ENCODE peak calls at places on chromosomes 2 and 18, in five cellular contexts. P is HCT116; R is CD4-positive, alpha-beta T cell; I is cardiac muscle cell; E is MM.1S. C is an unnamed sample.

GRCh38 chr2:151637284-151637781 is 96.9 kb downstream of the NEB start:
- DNase-seq in P (no peak), R (peak; percentile 30), I (no peak), E (peak; percentile 88), C (no peak)

GRCh38 chr2:102116675-102117471 is 25.7 kb upstream of the IL1R1 start:
- DNase-seq in P (no peak), R (no peak), I (peak; percentile 72), E (no peak), C (no peak)

GRCh38 chr2:188316354-188316753 is 24.7 kb downstream of the GULP1 start:
- DNase-seq in P (no peak), R (no peak), I (no peak), E (no peak), C (no peak)

GRCh38 chr2:149219853-149220252 is 110.5 kb upstream of the LYPD6 start:
- DNase-seq in P (no peak), R (no peak), I (peak; percentile 2), E (no peak), C (no peak)

GRCh38 chr18:41862921-41863320 is 92.1 kb upstream of the PIK3C3 start:
- DNase-seq in P (no peak), R (no peak), I (no peak), E (no peak), C (no peak)

GRCh38 chr2:12412898-12413305 is 303.8 kb upstream of the TRIB2 start:
- DNase-seq in P (no peak), R (no peak), I (peak; percentile 59), E (peak; percentile 92), C (no peak)

GRCh38 chr18:54206447-54206846 is 18.0 kb downstream of the MBD2 start:
- DNase-seq in P (no peak), R (no peak), I (peak; percentile 21), E (no peak), C (no peak)

GRCh38 chr2:26471766-26472706 is 5.9 kb downstream of the OTOF start:
- DNase-seq in P (no peak), R (no peak), I (no peak), E (no peak), C (no peak)

GRCh38 chr2:233350708-233351107 is 3.6 kb upstream of the DGKD start:
- DNase-seq in P (peak; percentile 92), R (no peak), I (peak; percentile 76), E (no peak), C (peak; percentile 75)

GRCh38 chr18:29457316-29457715 is 1280.4 kb upstream of the CDH2 start:
- DNase-seq in P (peak; percentile 7), R (no peak), I (no peak), E (no peak), C (peak; percentile 49)

GRCh38 chr2:197571622-197572271 is 55.9 kb downstream of the MOB4 start:
- DNase-seq in P (no peak), R (no peak), I (peak; percentile 16), E (no peak), C (no peak)

GRCh38 chr2:33040541-33040940 is 93.8 kb downstream of the LTBP1 start:
- DNase-seq in P (no peak), R (no peak), I (no peak), E (no peak), C (no peak)

GRCh38 chr2:33038230-33038629 is 91.5 kb downstream of the LTBP1 start:
- DNase-seq in P (no peak), R (no peak), I (no peak), E (no peak), C (no peak)

GRCh38 chr2:33038799-33039198 is 92.0 kb downstream of the LTBP1 start:
- DNase-seq in P (no peak), R (no peak), I (no peak), E (no peak), C (no peak)

GRCh38 chr2:33042819-33043218 is 96.1 kb downstream of the LTBP1 start:
- DNase-seq in P (no peak), R (no peak), I (no peak), E (no peak), C (no peak)

GRCh38 chr2:33042226-33042625 is 95.5 kb downstream of the LTBP1 start:
- DNase-seq in P (no peak), R (no peak), I (no peak), E (no peak), C (no peak)
- H3K27ac ChIP-seq in P (no peak overlapping the region), R (no peak overlapping the region), I (peak overlapping the region; percentile 48), E (no peak overlapping the region), C (no peak overlapping the region)

GRCh38 chr2:223613017-223613950 is 11.1 kb upstream of the SCG2 start:
- DNase-seq in P (peak; percentile 89), R (no peak), I (peak; percentile 99), E (no peak), C (peak; percentile 68)

GRCh38 chr2:223614534-223614933 is 12.4 kb upstream of the SCG2 start:
- DNase-seq in P (no peak), R (no peak), I (no peak), E (no peak), C (no peak)

GRCh38 chr2:223618172-223619035 is 16.2 kb upstream of the SCG2 start:
- DNase-seq in P (no peak), R (no peak), I (no peak), E (no peak), C (no peak)

GRCh38 chr2:223611061-223611460 is 8.9 kb upstream of the SCG2 start:
- DNase-seq in P (no peak), R (no peak), I (no peak), E (no peak), C (no peak)

GRCh38 chr2:223612501-223612900 is 10.3 kb upstream of the SCG2 start:
- DNase-seq in P (no peak), R (no peak), I (no peak), E (no peak), C (no peak)
- H3K27ac ChIP-seq in P (peak overlapping the region; percentile 83), R (no peak overlapping the region), I (no peak overlapping the region), E (no peak overlapping the region), C (peak overlapping the region; percentile 14)

DNA sequence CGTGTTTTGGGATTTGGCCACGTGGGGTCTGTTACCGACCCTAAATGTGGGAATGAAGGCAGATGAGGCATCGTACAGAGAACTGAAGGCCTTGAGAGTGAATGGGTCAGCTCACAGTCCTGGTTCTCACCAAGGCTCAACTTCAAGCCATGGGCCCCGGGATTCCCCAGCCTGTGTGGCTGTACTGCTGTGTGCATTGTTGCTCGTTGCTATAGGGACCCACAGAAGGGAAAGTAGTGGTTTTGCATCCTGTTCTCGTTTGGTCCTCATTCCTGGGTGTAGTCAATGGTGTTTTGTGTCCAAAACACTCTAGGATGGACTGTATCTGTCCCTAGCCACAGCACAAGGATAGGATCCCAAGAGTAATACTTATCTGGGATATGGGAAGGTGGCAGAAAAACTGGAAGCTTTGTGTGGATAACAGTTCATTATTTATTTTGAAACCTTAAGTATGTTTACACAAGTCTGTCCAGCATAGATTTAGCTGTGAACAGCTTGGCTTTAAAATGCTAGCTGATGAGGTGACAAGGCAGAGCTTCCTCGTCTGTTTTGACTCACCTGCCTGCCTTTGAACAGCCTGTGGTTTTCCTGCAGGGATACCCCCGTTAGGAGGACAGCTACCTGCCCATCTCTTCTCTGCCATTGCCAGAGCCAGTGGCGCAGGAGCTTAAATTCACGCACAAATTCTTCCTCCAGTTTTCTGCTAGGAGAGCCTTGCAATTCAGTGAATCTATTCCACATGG is 85.0 kb downstream of the WDSUB1 start:
- DNase-seq in P (no peak), R (no peak), I (peak; percentile 40), E (peak; percentile 71), C (no peak)
- H3K27ac ChIP-seq in P (no peak overlapping the region), R (no peak overlapping the region), I (no peak overlapping the region), E (peak overlapping the region; percentile 11), C (no peak overlapping the region)

GRCh38 chr2:191402966-191403565 is 157.9 kb downstream of the MYO1B start:
- DNase-seq in P (no peak), R (no peak), I (no peak), E (no peak), C (no peak)
- H3K27ac ChIP-seq in P (no peak overlapping the region), R (no peak overlapping the region), I (no peak overlapping the region), E (no peak overlapping the region), C (no peak overlapping the region)

DNA sequence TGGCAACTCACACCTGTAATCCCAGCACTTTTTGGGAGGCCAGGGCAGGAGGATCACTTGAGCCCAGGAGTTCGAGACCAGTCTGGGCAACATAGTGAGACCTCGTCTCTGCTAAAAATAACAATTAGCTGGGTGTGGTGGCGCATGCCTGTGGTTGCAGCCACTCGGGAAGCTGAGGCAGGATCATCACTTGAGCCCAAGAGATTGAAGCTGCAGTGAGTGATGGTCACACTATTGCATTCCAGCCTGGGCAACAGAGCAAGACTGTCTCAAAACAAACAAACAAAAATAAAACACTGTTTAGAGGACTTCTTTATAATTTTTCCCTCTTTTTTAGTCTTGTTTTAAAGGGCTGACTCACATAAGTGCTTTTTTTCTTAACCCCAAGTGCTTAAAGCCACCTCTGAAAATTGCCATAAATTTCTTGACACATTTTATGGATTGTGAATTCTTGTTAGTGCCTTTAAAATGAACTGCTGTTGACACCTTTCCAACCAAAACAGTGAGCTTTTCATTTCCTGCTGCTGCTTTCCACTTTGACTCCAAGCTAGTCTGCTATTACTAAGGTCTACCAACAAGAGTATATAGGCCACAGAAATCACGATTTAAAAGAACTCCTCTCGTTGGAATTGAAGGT is 41.7 kb downstream of the CYP20A1 start:
- DNase-seq in P (peak; percentile 22), R (no peak), I (peak; percentile 62), E (no peak), C (no peak)
- H3K27ac ChIP-seq in P (peak overlapping the region; percentile 71), R (no peak overlapping the region), I (no peak overlapping the region), E (no peak overlapping the region), C (no peak overlapping the region)

GRCh38 chr2:127377262-127377661 is 10.5 kb downstream of the MAP3K2 start:
- DNase-seq in P (no peak), R (no peak), I (no peak), E (no peak), C (no peak)
- H3K27ac ChIP-seq in P (no peak overlapping the region), R (no peak overlapping the region), I (no peak overlapping the region), E (no peak overlapping the region), C (no peak overlapping the region)

GRCh38 chr2:42959993-42960834 is 167.8 kb upstream of the HAAO start:
- DNase-seq in P (no peak), R (no peak), I (no peak), E (no peak), C (no peak)
- H3K27ac ChIP-seq in P (no peak overlapping the region), R (no peak overlapping the region), I (no peak overlapping the region), E (no peak overlapping the region), C (no peak overlapping the region)

C was measured in epithelial cell of prostate.